ENCODE peak calls at places on chromosomes 5 and 9, in eight cellular contexts. U is WTC11; E is EL; N is stimulated activated CD8-positive, alpha-beta memory T cell treated with anti-CD3 and anti-CD28 coated beads, Interleukin-15, amount 100 ng/mL, for 24 hours; R is MCF 10A; B is brain microvascular endothelial cell; Y is kidney glomerular epithelial cell; O is progenitor cell of endocrine pancreas. I is an unnamed sample.

GRCh38 chr5:179833056-179833708 is 12.5 kb downstream of the SQSTM1 start:
- DNase-seq in B (no peak), N (no peak), E (no peak), R (no peak), U (no peak), Y (no peak), O (no peak), I (no peak)

GRCh38 chr5:157362982-157363381 is 97.0 kb upstream of the NIPAL4 start:
- DNase-seq in O (no peak), N (no peak), U (no peak), Y (no peak), E (no peak), R (no peak), B (no peak), I (no peak)

GRCh38 chr5:99088309-99088708 is 159.5 kb upstream of the CHD1 start:
- DNase-seq in E (no peak), B (peak), R (no peak), Y (no peak), N (no peak), O (no peak), U (no peak), I (no peak)

GRCh38 chr5:92778261-92778660 is 802.8 kb downstream of the NR2F1-AS1 start:
- DNase-seq in O (no peak), E (no peak), N (no peak), B (no peak), U (no peak), Y (no peak), R (no peak), I (no peak)

GRCh38 chr9:85016389-85016997 is 347.0 kb downstream of the NTRK2 start:
- DNase-seq in R (no peak), B (no peak), Y (no peak), O (no peak), E (no peak), U (no peak), N (no peak), I (no peak)

GRCh38 chr9:23686257-23686656 is 139.8 kb downstream of the ELAVL2 start:
- DNase-seq in E (peak), N (no peak), Y (no peak), B (no peak), O (no peak), R (peak), U (no peak), I (no peak)

GRCh38 chr9:132545578-132545977 is 36.8 kb upstream of the BARHL1 start:
- DNase-seq in O (no peak), U (no peak), B (no peak), E (no peak), Y (no peak), N (no peak), R (no peak), I (no peak)

GRCh38 chr9:120676767-120677402 is 37.4 kb downstream of the MEGF9 start:
- DNase-seq in E (no peak), B (no peak), R (no peak), N (no peak), Y (no peak), U (no peak), O (no peak), I (no peak)

GRCh38 chr9:22463205-22463604 is 16.6 kb downstream of the DMRTA1 start:
- DNase-seq in N (no peak), U (no peak), Y (no peak), O (no peak), R (no peak), E (no peak), B (no peak), I (no peak)

GRCh38 chr5:171450423-171451246 is 31.2 kb downstream of the FGF18 start:
- DNase-seq in Y (peak), R (peak), N (no peak), E (peak), U (peak), O (no peak), B (peak), I (peak)

GRCh38 chr5:135332519-135333150 is 66.4 kb downstream of the MACROH2A1 start:
- DNase-seq in B (peak), N (no peak), O (no peak), U (no peak), Y (peak), E (peak), R (peak), I (no peak)

GRCh38 chr5:178404987-178405386 is 172.4 kb upstream of the PHYKPL start:
- DNase-seq in B (no peak), R (no peak), N (no peak), E (no peak), Y (no peak), U (no peak), O (no peak), I (no peak)

I was measured in mesothelial cell of epicardium.